ENCODE peak calls at places on chromosome 9, in eight cellular contexts. One of them, this sample, is unnamed. For H3K4me1, the result is how much of the 10 kb centered on the place peaks cover.

GRCh38 chr9:121844090-121844489 is 192.7 kb downstream of the DAB2IP start:
- DNase-seq in fibroblast of lung: no peak
- DNase-seq in mammary epithelial cell: no peak
- DNase-seq in IMR-90: no peak
- DNase-seq in right cardiac atrium: no peak
- DNase-seq in GM12878: no peak
- DNase-seq in body of pancreas: no peak
- DNase-seq in small intestine: no peak
- DNase-seq in this sample: no peak

GRCh38 chr9:135339378-135339973 is 140.1 kb upstream of the PPP1R26 start:
- DNase-seq in body of pancreas: no peak
- DNase-seq in right cardiac atrium: no peak
- DNase-seq in mammary epithelial cell: no peak
- DNase-seq in IMR-90: no peak
- DNase-seq in fibroblast of lung: no peak
- DNase-seq in GM12878: no peak
- DNase-seq in small intestine: no peak
- DNase-seq in this sample: no peak

GRCh38 chr9:35074141-35074540 is 1.7 kb upstream of the VCP start:
- DNase-seq in mammary epithelial cell: no peak
- DNase-seq in GM12878: no peak
- DNase-seq in right cardiac atrium: no peak
- DNase-seq in IMR-90: no peak
- DNase-seq in small intestine: no peak
- DNase-seq in body of pancreas: no peak
- DNase-seq in fibroblast of lung: no peak
- DNase-seq in this sample: no peak

GRCh38 chr9:93893899-93894690 is 61.1 kb downstream of the BARX1 start:
- DNase-seq in fibroblast of lung: no peak
- DNase-seq in body of pancreas: peak
- DNase-seq in GM12878: no peak
- DNase-seq in small intestine: peak
- DNase-seq in IMR-90: no peak
- DNase-seq in mammary epithelial cell: no peak
- DNase-seq in right cardiac atrium: no peak
- DNase-seq in this sample: no peak

GRCh38 chr9:17578911-17579793 is at the start of gene SH3GL2:
- DNase-seq in right cardiac atrium: peak
- DNase-seq in body of pancreas: peak
- DNase-seq in fibroblast of lung: peak
- DNase-seq in IMR-90: peak
- DNase-seq in GM12878: no peak
- DNase-seq in small intestine: peak
- DNase-seq in mammary epithelial cell: peak
- DNase-seq in this sample: peak

GRCh38 chr9:70639853-70640814 is 225.7 kb upstream of the KLF9 start:
- DNase-seq in GM12878: no peak
- DNase-seq in IMR-90: peak
- DNase-seq in body of pancreas: no peak
- DNase-seq in small intestine: peak
- DNase-seq in fibroblast of lung: peak
- DNase-seq in right cardiac atrium: no peak
- DNase-seq in mammary epithelial cell: peak
- DNase-seq in this sample: peak

GRCh38 chr9:34377402-34377741 is 674 bp upstream of the MYORG start:
- DNase-seq in IMR-90: no peak
- DNase-seq in mammary epithelial cell: no peak
- DNase-seq in right cardiac atrium: no peak
- DNase-seq in GM12878: no peak
- DNase-seq in body of pancreas: peak
- DNase-seq in fibroblast of lung: no peak
- DNase-seq in small intestine: no peak
- DNase-seq in this sample: no peak

GRCh38 chr9:8160787-8161186 is 361.2 kb upstream of the DMAC1 start:
- DNase-seq in mammary epithelial cell: no peak
- DNase-seq in small intestine: no peak
- DNase-seq in GM12878: no peak
- DNase-seq in right cardiac atrium: no peak
- DNase-seq in IMR-90: no peak
- DNase-seq in body of pancreas: no peak
- DNase-seq in fibroblast of lung: no peak
- DNase-seq in this sample: no peak

GRCh38 chr9:70868661-70869652 is 252.5 kb downstream of the TRPM3 start:
- DNase-seq in small intestine: peak
- DNase-seq in IMR-90: no peak
- DNase-seq in fibroblast of lung: no peak
- DNase-seq in body of pancreas: no peak
- DNase-seq in right cardiac atrium: peak
- DNase-seq in GM12878: no peak
- DNase-seq in mammary epithelial cell: no peak
- DNase-seq in this sample: peak

GRCh38 chr9:71025728-71026127 is 95.7 kb downstream of the TRPM3 start:
- DNase-seq in small intestine: no peak
- DNase-seq in GM12878: no peak
- DNase-seq in mammary epithelial cell: no peak
- DNase-seq in IMR-90: no peak
- DNase-seq in fibroblast of lung: no peak
- DNase-seq in right cardiac atrium: no peak
- DNase-seq in body of pancreas: no peak
- DNase-seq in this sample: no peak

GRCh38 chr9:94649100-94649855 is 10.0 kb upstream of the FBP1 start:
- DNase-seq in mammary epithelial cell: peak
- DNase-seq in IMR-90: peak
- DNase-seq in body of pancreas: no peak
- DNase-seq in GM12878: no peak
- DNase-seq in small intestine: peak
- DNase-seq in fibroblast of lung: peak
- DNase-seq in right cardiac atrium: no peak
- DNase-seq in this sample: peak

GRCh38 chr9:12748016-12748415 is 26.8 kb upstream of the LURAP1L start:
- DNase-seq in right cardiac atrium: no peak
- DNase-seq in mammary epithelial cell: peak
- DNase-seq in IMR-90: peak
- DNase-seq in fibroblast of lung: peak
- DNase-seq in body of pancreas: no peak
- DNase-seq in GM12878: no peak
- DNase-seq in small intestine: no peak
- DNase-seq in this sample: no peak

GRCh38 chr9:116501871-116502270 is 185.2 kb upstream of the TRIM32 start:
- DNase-seq in GM12878: no peak
- DNase-seq in small intestine: no peak
- DNase-seq in mammary epithelial cell: peak
- DNase-seq in fibroblast of lung: no peak
- DNase-seq in body of pancreas: no peak
- DNase-seq in IMR-90: peak
- DNase-seq in right cardiac atrium: no peak
- DNase-seq in this sample: peak

GRCh38 chr9:111661802-111662491 is 542 bp downstream of the GNG10 start:
- DNase-seq in GM12878: no peak
- DNase-seq in IMR-90: peak
- DNase-seq in body of pancreas: peak
- DNase-seq in mammary epithelial cell: peak
- DNase-seq in right cardiac atrium: peak
- DNase-seq in fibroblast of lung: peak
- DNase-seq in small intestine: peak
- DNase-seq in this sample: peak

GRCh38 chr9:134964686-134965085 is 47.0 kb upstream of the FCN1 start:
- DNase-seq in IMR-90: no peak
- DNase-seq in body of pancreas: no peak
- DNase-seq in fibroblast of lung: no peak
- DNase-seq in GM12878: no peak
- DNase-seq in mammary epithelial cell: no peak
- DNase-seq in right cardiac atrium: no peak
- DNase-seq in small intestine: no peak
- DNase-seq in this sample: no peak

GRCh38 chr9:118975736-118976135 is 393.5 kb downstream of the BRINP1 start:
- DNase-seq in IMR-90: no peak
- DNase-seq in mammary epithelial cell: no peak
- DNase-seq in fibroblast of lung: no peak
- DNase-seq in GM12878: no peak
- DNase-seq in right cardiac atrium: no peak
- DNase-seq in small intestine: no peak
- DNase-seq in body of pancreas: no peak
- DNase-seq in this sample: peak

GRCh38 chr9:131927092-131927491 is 152.6 kb downstream of the MED27 start:
- DNase-seq in right cardiac atrium: no peak
- DNase-seq in GM12878: no peak
- DNase-seq in IMR-90: no peak
- DNase-seq in fibroblast of lung: peak
- DNase-seq in mammary epithelial cell: no peak
- DNase-seq in small intestine: no peak
- DNase-seq in body of pancreas: no peak
- DNase-seq in this sample: no peak

GRCh38 chr9:14428781-14429230 is 114.9 kb upstream of the NFIB start:
- DNase-seq in fibroblast of lung: peak
- DNase-seq in small intestine: peak
- DNase-seq in body of pancreas: peak
- DNase-seq in right cardiac atrium: peak
- DNase-seq in mammary epithelial cell: peak
- DNase-seq in GM12878: no peak
- DNase-seq in IMR-90: peak
- DNase-seq in this sample: peak

GRCh38 chr9:113187935-113188595 is 33.0 kb downstream of the FKBP15 start:
- DNase-seq in mammary epithelial cell: peak
- DNase-seq in small intestine: no peak
- DNase-seq in right cardiac atrium: peak
- DNase-seq in fibroblast of lung: peak
- DNase-seq in body of pancreas: no peak
- DNase-seq in GM12878: no peak
- DNase-seq in IMR-90: peak
- DNase-seq in this sample: peak

GRCh38 chr9:4985376-4986266 is 549 bp downstream of the JAK2 start:
- DNase-seq in body of pancreas: peak
- DNase-seq in small intestine: peak
- DNase-seq in right cardiac atrium: peak
- DNase-seq in IMR-90: peak
- DNase-seq in GM12878: no peak
- DNase-seq in mammary epithelial cell: peak
- DNase-seq in fibroblast of lung: peak
- DNase-seq in this sample: peak

GRCh38 chr9:127562271-127562780 is 49.8 kb upstream of the STXBP1 start:
- DNase-seq in right cardiac atrium: peak
- DNase-seq in GM12878: no peak
- DNase-seq in small intestine: no peak
- DNase-seq in mammary epithelial cell: no peak
- DNase-seq in IMR-90: no peak
- DNase-seq in body of pancreas: no peak
- DNase-seq in fibroblast of lung: no peak
- DNase-seq in this sample: no peak
- H3K4me1 ChIP-seq in right cardiac atrium: under half
- H3K4me1 ChIP-seq in GM12878: under half
- H3K4me1 ChIP-seq in small intestine: under half
- H3K4me1 ChIP-seq in mammary epithelial cell: half or more
- H3K4me1 ChIP-seq in IMR-90: half or more
- H3K4me1 ChIP-seq in body of pancreas: half or more
- H3K4me1 ChIP-seq in fibroblast of lung: half or more
- H3K4me1 ChIP-seq in this sample: half or more

GRCh38 chr9:137441289-137441934 is at the start of gene ENTPD8:
- DNase-seq in GM12878: no peak
- DNase-seq in right cardiac atrium: peak
- DNase-seq in IMR-90: no peak
- DNase-seq in fibroblast of lung: no peak
- DNase-seq in body of pancreas: peak
- DNase-seq in small intestine: peak
- DNase-seq in mammary epithelial cell: peak
- DNase-seq in this sample: no peak
- H3K4me3 ChIP-seq in GM12878: no peak
- H3K4me3 ChIP-seq in right cardiac atrium: peak
- H3K4me3 ChIP-seq in IMR-90: peak
- H3K4me3 ChIP-seq in fibroblast of lung: no peak
- H3K4me3 ChIP-seq in body of pancreas: peak
- H3K4me3 ChIP-seq in small intestine: peak
- H3K4me3 ChIP-seq in mammary epithelial cell: no peak
- H3K4me3 ChIP-seq in this sample: no peak

GRCh38 chr9:122860319-122861142 is 32.1 kb upstream of the PDCL start:
- DNase-seq in GM12878: no peak
- DNase-seq in body of pancreas: no peak
- DNase-seq in small intestine: no peak
- DNase-seq in right cardiac atrium: no peak
- DNase-seq in mammary epithelial cell: no peak
- DNase-seq in IMR-90: no peak
- DNase-seq in fibroblast of lung: no peak
- DNase-seq in this sample: no peak
- H3K4me1 ChIP-seq in GM12878: under half
- H3K4me1 ChIP-seq in body of pancreas: under half
- H3K4me1 ChIP-seq in small intestine: under half
- H3K4me1 ChIP-seq in right cardiac atrium: under half
- H3K4me1 ChIP-seq in mammary epithelial cell: under half
- H3K4me1 ChIP-seq in IMR-90: under half
- H3K4me1 ChIP-seq in fibroblast of lung: under half
- H3K4me1 ChIP-seq in this sample: under half

GRCh38 chr9:38249587-38250210 is 142.8 kb upstream of the ALDH1B1 start:
- DNase-seq in body of pancreas: no peak
- DNase-seq in small intestine: no peak
- DNase-seq in right cardiac atrium: no peak
- DNase-seq in mammary epithelial cell: no peak
- DNase-seq in IMR-90: no peak
- DNase-seq in fibroblast of lung: no peak
- DNase-seq in GM12878: no peak
- DNase-seq in this sample: no peak

GRCh38 chr9:38243993-38244392 is 148.5 kb upstream of the ALDH1B1 start:
- DNase-seq in IMR-90: no peak
- DNase-seq in body of pancreas: no peak
- DNase-seq in small intestine: no peak
- DNase-seq in right cardiac atrium: no peak
- DNase-seq in mammary epithelial cell: no peak
- DNase-seq in GM12878: no peak
- DNase-seq in fibroblast of lung: no peak
- DNase-seq in this sample: no peak

GRCh38 chr9:38246833-38247232 is 145.7 kb upstream of the ALDH1B1 start:
- DNase-seq in small intestine: no peak
- DNase-seq in right cardiac atrium: no peak
- DNase-seq in IMR-90: no peak
- DNase-seq in body of pancreas: no peak
- DNase-seq in fibroblast of lung: no peak
- DNase-seq in mammary epithelial cell: no peak
- DNase-seq in GM12878: no peak
- DNase-seq in this sample: no peak

GRCh38 chr9:38240051-38240450 is 152.5 kb upstream of the ALDH1B1 start:
- DNase-seq in right cardiac atrium: no peak
- DNase-seq in fibroblast of lung: no peak
- DNase-seq in mammary epithelial cell: no peak
- DNase-seq in IMR-90: no peak
- DNase-seq in GM12878: no peak
- DNase-seq in small intestine: no peak
- DNase-seq in body of pancreas: no peak
- DNase-seq in this sample: no peak

DNA sequence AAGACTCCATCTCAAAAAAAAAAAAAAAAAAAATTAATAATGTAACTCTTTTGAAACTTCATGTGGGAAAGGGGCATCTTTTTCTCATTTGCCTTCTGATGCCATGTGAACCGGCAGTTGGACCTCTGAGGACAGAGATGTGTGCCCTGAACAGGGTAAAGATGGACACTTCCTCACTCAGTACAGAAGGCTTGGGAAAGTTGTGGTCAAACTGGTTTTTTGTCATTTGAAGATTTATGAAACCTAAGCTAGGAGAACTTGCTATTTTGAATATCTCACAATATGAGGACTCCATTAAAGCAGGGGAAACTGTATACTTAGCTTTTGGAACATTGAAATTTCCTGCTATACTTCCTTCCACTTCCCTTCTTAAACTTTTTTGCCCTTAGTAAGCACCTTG is 147.5 kb upstream of the ALDH1B1 start:
- DNase-seq in GM12878: no peak
- DNase-seq in mammary epithelial cell: no peak
- DNase-seq in right cardiac atrium: no peak
- DNase-seq in body of pancreas: no peak
- DNase-seq in fibroblast of lung: no peak
- DNase-seq in small intestine: no peak
- DNase-seq in IMR-90: no peak
- DNase-seq in this sample: no peak
- H3K4me3 ChIP-seq in GM12878: no peak
- H3K4me3 ChIP-seq in mammary epithelial cell: no peak
- H3K4me3 ChIP-seq in right cardiac atrium: no peak
- H3K4me3 ChIP-seq in body of pancreas: no peak
- H3K4me3 ChIP-seq in fibroblast of lung: no peak
- H3K4me3 ChIP-seq in small intestine: no peak
- H3K4me3 ChIP-seq in IMR-90: no peak
- H3K4me3 ChIP-seq in this sample: no peak